ENCODE peak calls at places on chromosomes 4 and X, in eight cellular contexts. F is left ventricle myocardium superior; N is mucosa of gallbladder; S is GDM1; P is pons; H is T-helper 22 cell; Y is activated T-cell treated with anti-CD3 and anti-CD28 coated beads, Interleukin-2, amount 50 U/mL, for 4 hours; Z is A549. B is an unnamed sample.

GRCh38 chr4:20847124-20847747 is 147.0 kb downstream of the PACRGL start:
- DNase-seq in F (no peak), N (no peak), S (no peak), P (no peak), H (no peak), Y (no peak), Z (no peak), B (no peak)

GRCh38 chr4:47213971-47214370 is 182.6 kb downstream of the GABRB1 start:
- DNase-seq in F (no peak), N (no peak), S (no peak), P (peak), H (no peak), Y (no peak), Z (no peak), B (peak)

GRCh38 chrX:3420316-3420715 is 73.9 kb upstream of the MXRA5 start:
- DNase-seq in F (no peak), N (no peak), S (no peak), P (no peak), H (no peak), Y (no peak), Z (no peak), B (no peak)

GRCh38 chrX:154714925-154715324 is 36.0 kb downstream of the GAB3 start:
- DNase-seq in F (no peak), N (peak), S (peak), P (peak), H (peak), Y (peak), Z (peak), B (no peak)

GRCh38 chr4:110628321-110629213 is 5.7 kb upstream of the PITX2 start:
- DNase-seq in F (no peak), N (no peak), S (no peak), P (no peak), H (no peak), Y (no peak), Z (no peak), B (no peak)

GRCh38 chr4:53510981-53511380 is 80.3 kb downstream of the LNX1 start:
- DNase-seq in F (no peak), N (no peak), S (no peak), P (no peak), H (no peak), Y (no peak), Z (no peak), B (no peak)

GRCh38 chr4:152965614-152966013 is 29.5 kb downstream of the FHDC1 start:
- DNase-seq in F (no peak), N (no peak), S (no peak), P (no peak), H (no peak), Y (no peak), Z (no peak), B (no peak)

GRCh38 chr4:183035726-183036415 is 63.2 kb upstream of the WWC2 start:
- DNase-seq in F (no peak), N (no peak), S (no peak), P (no peak), H (no peak), Y (no peak), Z (no peak), B (no peak)

GRCh38 chrX:53211391-53211978 is 13.5 kb downstream of the KDM5C start:
- DNase-seq in F (no peak), N (no peak), S (no peak), P (no peak), H (no peak), Y (no peak), Z (no peak), B (no peak)

GRCh38 chr4:26995316-26995715 is 134.7 kb downstream of the STIM2 start:
- DNase-seq in F (no peak), N (no peak), S (no peak), P (no peak), H (no peak), Y (no peak), Z (no peak), B (no peak)

GRCh38 chr4:12861422-12861821 is 622.7 kb downstream of the RAB28 start:
- DNase-seq in F (no peak), N (no peak), S (no peak), P (no peak), H (no peak), Y (no peak), Z (no peak), B (no peak)

GRCh38 chr4:145945431-145946155 is 7.0 kb upstream of the ZNF827 start:
- DNase-seq in F (no peak), N (no peak), S (no peak), P (no peak), H (no peak), Y (no peak), Z (no peak), B (no peak)

GRCh38 chr4:144655491-144655890 is 9.5 kb downstream of the HHIP start:
- DNase-seq in F (no peak), N (no peak), S (no peak), P (no peak), H (no peak), Y (no peak), Z (no peak), B (no peak)

GRCh38 chrX:19785647-19786046 is 101.8 kb downstream of the SH3KBP1 start:
- DNase-seq in F (no peak), N (no peak), S (no peak), P (no peak), H (no peak), Y (no peak), Z (no peak), B (no peak)

GRCh38 chr4:33577798-33578197 is 2666.5 kb downstream of the ARAP2 start:
- DNase-seq in F (no peak), N (peak), S (no peak), P (no peak), H (no peak), Y (no peak), Z (no peak), B (no peak)

GRCh38 chrX:153459976-153460375 is 10.4 kb downstream of the HAUS7 start:
- DNase-seq in F (peak), N (no peak), S (no peak), P (no peak), H (no peak), Y (no peak), Z (no peak), B (peak)

GRCh38 chr4:170529760-170530440 is 440.1 kb upstream of the AADAT start:
- DNase-seq in F (no peak), N (no peak), S (no peak), P (no peak), H (no peak), Y (no peak), Z (no peak), B (no peak)

GRCh38 chr4:107719211-107719926 is 665 bp downstream of the PAPSS1 start:
- DNase-seq in F (no peak), N (no peak), S (no peak), P (peak), H (no peak), Y (no peak), Z (no peak), B (no peak)

GRCh38 chr4:36198861-36199260 is 45.5 kb downstream of the ARAP2 start:
- DNase-seq in F (no peak), N (no peak), S (no peak), P (no peak), H (no peak), Y (no peak), Z (no peak), B (no peak)

GRCh38 chr4:2241003-2241402 is 918 bp downstream of the HAUS3 start:
- DNase-seq in F (no peak), N (no peak), S (no peak), P (no peak), H (no peak), Y (no peak), Z (no peak), B (no peak)

GRCh38 chr4:89109841-89110540 is 1.3 kb upstream of the TIGD2 start:
- DNase-seq in F (peak), N (no peak), S (no peak), P (no peak), H (no peak), Y (no peak), Z (no peak), B (no peak)

B was measured in HS-27A.